ENCODE peak calls at places on chromosomes 1 and 21, in nine cellular contexts. One of them, this sample, is unnamed.

GRCh38 chr1:110440877-110441276 is 10.1 kb upstream of the PROK1 start:
- DNase-seq in T1000: no peak
- DNase-seq in CD8-positive, alpha-beta T cell: no peak
- DNase-seq in left lung: peak; percentile 74
- DNase-seq in T-helper 2 cell: no peak
- DNase-seq in activated CD4-positive, alpha-beta T cell treated with anti-CD3 and anti-CD28 coated beads for 24 hours: no peak
- DNase-seq in stimulated activated CD8-positive, alpha-beta memory T cell treated with anti-CD3 and anti-CD28 coated beads, Interleukin-15, amount 100 ng/mL, for 1 hour: no peak
- DNase-seq in stimulated activated CD4-positive, alpha-beta T cell treated with anti-CD3 and anti-CD28 coated beads, Interleukin-4, amount 100 ng/mL, for 48 hours: no peak
- DNase-seq in stimulated activated naive CD8-positive, alpha-beta T cell treated with anti-CD3 and anti-CD28 coated beads, Interleukin-15, Interleukin-2, amounts not matched to agents 100 U/mL and 50 U/mL, for 24 hours: no peak
- DNase-seq in this sample: no peak

GRCh38 chr21:28540514-28540913 is 452.2 kb downstream of the LTN1 start:
- DNase-seq in T-helper 2 cell: no peak
- DNase-seq in stimulated activated CD8-positive, alpha-beta memory T cell treated with anti-CD3 and anti-CD28 coated beads, Interleukin-15, amount 100 ng/mL, for 1 hour: no peak
- DNase-seq in stimulated activated CD4-positive, alpha-beta T cell treated with anti-CD3 and anti-CD28 coated beads, Interleukin-4, amount 100 ng/mL, for 48 hours: no peak
- DNase-seq in CD8-positive, alpha-beta T cell: no peak
- DNase-seq in left lung: no peak
- DNase-seq in activated CD4-positive, alpha-beta T cell treated with anti-CD3 and anti-CD28 coated beads for 24 hours: no peak
- DNase-seq in T1000: no peak
- DNase-seq in stimulated activated naive CD8-positive, alpha-beta T cell treated with anti-CD3 and anti-CD28 coated beads, Interleukin-15, Interleukin-2, amounts not matched to agents 100 U/mL and 50 U/mL, for 24 hours: no peak
- DNase-seq in this sample: no peak

GRCh38 chr1:214990619-214991018 is 91.9 kb upstream of the KCNK2 start:
- DNase-seq in T-helper 2 cell: no peak
- DNase-seq in left lung: no peak
- DNase-seq in stimulated activated naive CD8-positive, alpha-beta T cell treated with anti-CD3 and anti-CD28 coated beads, Interleukin-15, Interleukin-2, amounts not matched to agents 100 U/mL and 50 U/mL, for 24 hours: no peak
- DNase-seq in stimulated activated CD4-positive, alpha-beta T cell treated with anti-CD3 and anti-CD28 coated beads, Interleukin-4, amount 100 ng/mL, for 48 hours: no peak
- DNase-seq in T1000: peak; percentile 10
- DNase-seq in stimulated activated CD8-positive, alpha-beta memory T cell treated with anti-CD3 and anti-CD28 coated beads, Interleukin-15, amount 100 ng/mL, for 1 hour: no peak
- DNase-seq in CD8-positive, alpha-beta T cell: no peak
- DNase-seq in activated CD4-positive, alpha-beta T cell treated with anti-CD3 and anti-CD28 coated beads for 24 hours: no peak
- DNase-seq in this sample: no peak

GRCh38 chr1:84632975-84633427 is 57.3 kb downstream of the SSX2IP start:
- DNase-seq in stimulated activated CD4-positive, alpha-beta T cell treated with anti-CD3 and anti-CD28 coated beads, Interleukin-4, amount 100 ng/mL, for 48 hours: no peak
- DNase-seq in left lung: no peak
- DNase-seq in stimulated activated CD8-positive, alpha-beta memory T cell treated with anti-CD3 and anti-CD28 coated beads, Interleukin-15, amount 100 ng/mL, for 1 hour: no peak
- DNase-seq in T-helper 2 cell: no peak
- DNase-seq in CD8-positive, alpha-beta T cell: no peak
- DNase-seq in activated CD4-positive, alpha-beta T cell treated with anti-CD3 and anti-CD28 coated beads for 24 hours: no peak
- DNase-seq in T1000: peak; percentile 11
- DNase-seq in stimulated activated naive CD8-positive, alpha-beta T cell treated with anti-CD3 and anti-CD28 coated beads, Interleukin-15, Interleukin-2, amounts not matched to agents 100 U/mL and 50 U/mL, for 24 hours: no peak
- DNase-seq in this sample: no peak

GRCh38 chr1:177063648-177064047 is 100.9 kb downstream of the ASTN1 start:
- DNase-seq in left lung: no peak
- DNase-seq in activated CD4-positive, alpha-beta T cell treated with anti-CD3 and anti-CD28 coated beads for 24 hours: no peak
- DNase-seq in T-helper 2 cell: no peak
- DNase-seq in CD8-positive, alpha-beta T cell: no peak
- DNase-seq in stimulated activated naive CD8-positive, alpha-beta T cell treated with anti-CD3 and anti-CD28 coated beads, Interleukin-15, Interleukin-2, amounts not matched to agents 100 U/mL and 50 U/mL, for 24 hours: no peak
- DNase-seq in stimulated activated CD8-positive, alpha-beta memory T cell treated with anti-CD3 and anti-CD28 coated beads, Interleukin-15, amount 100 ng/mL, for 1 hour: no peak
- DNase-seq in T1000: no peak
- DNase-seq in stimulated activated CD4-positive, alpha-beta T cell treated with anti-CD3 and anti-CD28 coated beads, Interleukin-4, amount 100 ng/mL, for 48 hours: no peak
- DNase-seq in this sample: no peak

GRCh38 chr1:203219934-203220333 is 9.5 kb downstream of the CHIT1 start:
- DNase-seq in CD8-positive, alpha-beta T cell: no peak
- DNase-seq in stimulated activated CD8-positive, alpha-beta memory T cell treated with anti-CD3 and anti-CD28 coated beads, Interleukin-15, amount 100 ng/mL, for 1 hour: no peak
- DNase-seq in T1000: no peak
- DNase-seq in stimulated activated naive CD8-positive, alpha-beta T cell treated with anti-CD3 and anti-CD28 coated beads, Interleukin-15, Interleukin-2, amounts not matched to agents 100 U/mL and 50 U/mL, for 24 hours: no peak
- DNase-seq in T-helper 2 cell: no peak
- DNase-seq in stimulated activated CD4-positive, alpha-beta T cell treated with anti-CD3 and anti-CD28 coated beads, Interleukin-4, amount 100 ng/mL, for 48 hours: no peak
- DNase-seq in left lung: no peak
- DNase-seq in activated CD4-positive, alpha-beta T cell treated with anti-CD3 and anti-CD28 coated beads for 24 hours: no peak
- DNase-seq in this sample: no peak

GRCh38 chr21:39184050-39184980 is 1.1 kb upstream of the PSMG1 start:
- DNase-seq in T1000: no peak
- DNase-seq in T-helper 2 cell: no peak
- DNase-seq in stimulated activated CD8-positive, alpha-beta memory T cell treated with anti-CD3 and anti-CD28 coated beads, Interleukin-15, amount 100 ng/mL, for 1 hour: no peak
- DNase-seq in activated CD4-positive, alpha-beta T cell treated with anti-CD3 and anti-CD28 coated beads for 24 hours: no peak
- DNase-seq in stimulated activated CD4-positive, alpha-beta T cell treated with anti-CD3 and anti-CD28 coated beads, Interleukin-4, amount 100 ng/mL, for 48 hours: no peak
- DNase-seq in left lung: no peak
- DNase-seq in CD8-positive, alpha-beta T cell: no peak
- DNase-seq in stimulated activated naive CD8-positive, alpha-beta T cell treated with anti-CD3 and anti-CD28 coated beads, Interleukin-15, Interleukin-2, amounts not matched to agents 100 U/mL and 50 U/mL, for 24 hours: no peak
- DNase-seq in this sample: no peak

GRCh38 chr1:26277261-26277661 is 2.6 kb upstream of the SH3BGRL3 start:
- DNase-seq in stimulated activated naive CD8-positive, alpha-beta T cell treated with anti-CD3 and anti-CD28 coated beads, Interleukin-15, Interleukin-2, amounts not matched to agents 100 U/mL and 50 U/mL, for 24 hours: no peak
- DNase-seq in stimulated activated CD4-positive, alpha-beta T cell treated with anti-CD3 and anti-CD28 coated beads, Interleukin-4, amount 100 ng/mL, for 48 hours: no peak
- DNase-seq in T1000: no peak
- DNase-seq in activated CD4-positive, alpha-beta T cell treated with anti-CD3 and anti-CD28 coated beads for 24 hours: no peak
- DNase-seq in stimulated activated CD8-positive, alpha-beta memory T cell treated with anti-CD3 and anti-CD28 coated beads, Interleukin-15, amount 100 ng/mL, for 1 hour: no peak
- DNase-seq in CD8-positive, alpha-beta T cell: no peak
- DNase-seq in left lung: peak; percentile 43
- DNase-seq in T-helper 2 cell: no peak
- DNase-seq in this sample: no peak

GRCh38 chr1:162235261-162235780 is 141.3 kb downstream of the SPATA46 start:
- DNase-seq in T1000: no peak
- DNase-seq in T-helper 2 cell: no peak
- DNase-seq in activated CD4-positive, alpha-beta T cell treated with anti-CD3 and anti-CD28 coated beads for 24 hours: no peak
- DNase-seq in CD8-positive, alpha-beta T cell: no peak
- DNase-seq in stimulated activated naive CD8-positive, alpha-beta T cell treated with anti-CD3 and anti-CD28 coated beads, Interleukin-15, Interleukin-2, amounts not matched to agents 100 U/mL and 50 U/mL, for 24 hours: no peak
- DNase-seq in left lung: no peak
- DNase-seq in stimulated activated CD4-positive, alpha-beta T cell treated with anti-CD3 and anti-CD28 coated beads, Interleukin-4, amount 100 ng/mL, for 48 hours: no peak
- DNase-seq in stimulated activated CD8-positive, alpha-beta memory T cell treated with anti-CD3 and anti-CD28 coated beads, Interleukin-15, amount 100 ng/mL, for 1 hour: no peak
- DNase-seq in this sample: no peak

GRCh38 chr1:111768023-111768422 is 12.3 kb downstream of the DDX20 start:
- DNase-seq in T1000: no peak
- DNase-seq in stimulated activated CD8-positive, alpha-beta memory T cell treated with anti-CD3 and anti-CD28 coated beads, Interleukin-15, amount 100 ng/mL, for 1 hour: no peak
- DNase-seq in CD8-positive, alpha-beta T cell: no peak
- DNase-seq in stimulated activated naive CD8-positive, alpha-beta T cell treated with anti-CD3 and anti-CD28 coated beads, Interleukin-15, Interleukin-2, amounts not matched to agents 100 U/mL and 50 U/mL, for 24 hours: no peak
- DNase-seq in activated CD4-positive, alpha-beta T cell treated with anti-CD3 and anti-CD28 coated beads for 24 hours: no peak
- DNase-seq in stimulated activated CD4-positive, alpha-beta T cell treated with anti-CD3 and anti-CD28 coated beads, Interleukin-4, amount 100 ng/mL, for 48 hours: no peak
- DNase-seq in left lung: no peak
- DNase-seq in T-helper 2 cell: no peak
- DNase-seq in this sample: no peak